ENCODE peak calls at places on chromosomes 5 and 9, in nine cellular contexts. S, P, V, A, Z, H, F, B and O are unnamed samples.

GRCh38 chr5:115816226-115817042 is at the start of gene CDO1:
- DNase-seq in S (peak; percentile 75), P (peak; percentile 59), V (peak; percentile 69), A (peak; percentile 86), Z (peak; percentile 61), H (peak; percentile 79), F (peak; percentile 60), B (peak; percentile 22), O (no peak)

GRCh38 chr5:158049459-158049858 is 190.5 kb upstream of the CLINT1 start:
- DNase-seq in S (no peak), P (no peak), V (no peak), A (no peak), Z (no peak), H (no peak), F (no peak), B (no peak), O (no peak)

GRCh38 chr5:134143964-134144941 is 29.8 kb downstream of the TCF7 start:
- DNase-seq in S (no peak), P (no peak), V (peak; percentile 2), A (no peak), Z (no peak), H (peak; percentile 57), F (no peak), B (peak; percentile 12), O (no peak)

GRCh38 chr5:103526164-103526915 is 36.2 kb downstream of the NUDT12 start:
- DNase-seq in S (no peak), P (no peak), V (no peak), A (no peak), Z (no peak), H (no peak), F (peak; percentile 79), B (no peak), O (no peak)

GRCh38 chr9:124420991-124421543 is 5.8 kb upstream of the PSMB7 start:
- DNase-seq in S (no peak), P (no peak), V (no peak), A (no peak), Z (no peak), H (no peak), F (peak; percentile 29), B (no peak), O (no peak)

GRCh38 chr5:180563994-180564393 is 27.3 kb downstream of the SCGB3A1 start:
- DNase-seq in S (no peak), P (no peak), V (no peak), A (no peak), Z (no peak), H (no peak), F (no peak), B (no peak), O (no peak)

GRCh38 chr5:168579987-168580508 is 880 bp upstream of the PANK3 start:
- DNase-seq in S (no peak), P (no peak), V (no peak), A (no peak), Z (no peak), H (no peak), F (peak; percentile 2), B (no peak), O (no peak)

GRCh38 chr9:70600479-70600878 is 186.0 kb upstream of the KLF9 start:
- DNase-seq in S (no peak), P (no peak), V (peak; percentile 58), A (no peak), Z (no peak), H (no peak), F (peak; percentile 80), B (no peak), O (no peak)

GRCh38 chr9:84778537-84778936 is 109.0 kb downstream of the NTRK2 start:
- DNase-seq in S (no peak), P (no peak), V (no peak), A (no peak), Z (no peak), H (no peak), F (no peak), B (no peak), O (no peak)

GRCh38 chr9:125472926-125473701 is 211.5 kb downstream of the GAPVD1 start:
- DNase-seq in S (peak; percentile 91), P (no peak), V (peak; percentile 66), A (no peak), Z (no peak), H (no peak), F (peak; percentile 78), B (no peak), O (no peak)

GRCh38 chr9:90943341-90943740 is 141.7 kb downstream of the SYK start:
- DNase-seq in S (no peak), P (no peak), V (no peak), A (no peak), Z (no peak), H (no peak), F (no peak), B (no peak), O (no peak)

GRCh38 chr5:148941810-148942209 is 115.4 kb downstream of the ADRB2 start:
- DNase-seq in S (no peak), P (no peak), V (no peak), A (no peak), Z (no peak), H (no peak), F (no peak), B (no peak), O (no peak)

GRCh38 chr9:86304236-86304730 is 21.9 kb upstream of the ISCA1 start:
- DNase-seq in S (no peak), P (no peak), V (no peak), A (no peak), Z (no peak), H (no peak), F (no peak), B (peak; percentile 32), O (no peak)

GRCh38 chr9:86303316-86303975 is 21.1 kb upstream of the ISCA1 start:
- DNase-seq in S (no peak), P (no peak), V (no peak), A (no peak), Z (no peak), H (no peak), F (no peak), B (no peak), O (no peak)

DNA sequence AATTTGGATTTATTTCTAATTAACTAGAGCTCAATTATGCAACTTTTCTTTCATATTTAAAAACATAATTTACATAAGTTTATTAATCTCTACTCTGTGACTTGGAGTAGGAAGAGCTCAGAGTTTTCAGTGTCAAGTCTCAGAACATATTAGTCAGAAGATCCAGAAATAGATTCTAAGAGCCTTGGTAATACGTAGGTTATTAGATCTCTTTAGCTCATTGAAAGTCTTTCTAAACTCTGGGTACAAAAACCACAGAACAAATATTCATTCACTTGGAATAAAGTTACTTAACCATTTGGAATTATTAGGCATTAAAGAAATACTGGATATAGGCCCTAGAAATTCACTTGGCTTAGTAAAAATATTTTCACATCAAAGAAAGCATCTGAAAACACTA is 26.3 kb upstream of the ISCA1 start:
- DNase-seq in S (no peak), P (no peak), V (no peak), A (no peak), Z (no peak), H (no peak), F (no peak), B (no peak), O (no peak)
- TF ChIP-seq CTCF in S (no peak), P (no peak), V (no peak), A (no peak), Z (no peak), H (no peak), F (no peak), B (no peak), O (no peak)

DNA sequence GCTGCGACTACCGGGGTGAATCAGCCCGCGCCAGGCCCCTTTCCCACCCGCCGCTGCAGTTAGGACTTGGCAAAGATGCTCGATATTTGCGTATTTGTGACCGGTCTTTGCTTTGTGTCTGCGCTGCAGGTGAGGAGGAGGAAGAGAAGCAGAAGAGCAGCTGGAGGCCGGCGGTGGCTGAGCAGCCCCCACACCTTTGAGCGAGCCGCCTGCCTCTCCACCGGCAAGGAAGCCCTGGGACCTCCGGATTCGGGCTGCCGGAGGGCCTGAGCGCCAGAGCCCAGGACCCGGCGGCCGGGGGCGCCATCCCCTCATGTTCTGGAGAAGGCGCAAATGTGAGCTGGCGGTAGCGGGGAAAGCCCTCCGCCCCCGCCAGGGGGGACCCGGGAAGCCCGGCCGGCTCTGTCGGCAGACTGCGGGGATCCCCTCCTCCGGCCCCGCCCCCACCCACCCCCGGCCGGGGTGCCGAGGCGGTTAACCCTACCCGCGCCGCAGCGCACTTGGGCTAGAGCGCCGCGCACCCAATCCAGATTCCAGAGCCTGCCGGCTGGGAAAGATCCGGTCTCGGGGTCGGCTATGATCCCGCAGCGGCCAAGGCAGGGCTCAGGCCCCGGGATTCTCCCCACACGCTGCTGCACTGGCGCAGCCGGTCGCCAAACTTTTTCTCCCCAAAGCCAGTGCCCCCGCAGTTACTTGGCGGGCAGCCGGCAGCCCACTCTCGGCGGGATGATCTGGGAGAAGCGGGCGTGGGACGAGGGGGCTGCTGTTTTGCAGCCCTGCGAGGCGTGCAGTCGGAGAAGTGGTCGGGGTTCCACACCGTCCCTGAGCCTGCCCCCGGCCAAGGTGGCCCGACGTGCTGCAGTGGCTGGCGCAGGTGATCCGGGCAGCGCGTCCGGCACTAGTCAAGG is 800 bp upstream of the KCNN2 start:
- DNase-seq in S (peak; percentile 83), P (peak; percentile 34), V (peak; percentile 81), A (peak; percentile 75), Z (no peak), H (peak; percentile 74), F (no peak), B (peak; percentile 52), O (no peak)
- H3K4me3 ChIP-seq in S (peak overlapping the region; percentile 51), P (peak overlapping the region; percentile 86), V (peak overlapping the region; percentile 80), A (peak overlapping the region; percentile 84), Z (peak overlapping the region; percentile 19), H (peak overlapping the region; percentile 35), F (peak overlapping the region; percentile 54), B (peak overlapping the region; percentile 3), O (peak overlapping the region; percentile 58)

DNA sequence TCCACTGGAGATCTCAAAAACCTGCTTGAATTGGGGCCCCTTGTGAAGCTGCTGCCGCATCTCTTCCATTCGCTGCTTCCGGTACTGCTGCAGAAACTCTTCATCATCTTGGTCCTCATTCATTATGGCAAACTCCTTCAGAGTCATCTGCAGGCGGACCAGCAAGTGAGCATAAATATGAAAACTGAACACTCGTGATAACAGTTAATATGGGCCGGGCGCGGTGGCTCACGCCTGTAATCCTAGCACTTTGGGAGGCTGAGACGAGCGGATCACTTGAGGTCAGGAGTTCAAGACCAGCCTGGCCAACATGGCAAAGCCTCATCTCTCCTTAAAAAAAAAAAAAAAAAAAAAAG is 7.9 kb downstream of the PDCL start:
- DNase-seq in S (no peak), P (no peak), V (no peak), A (no peak), Z (no peak), H (no peak), F (no peak), B (no peak), O (no peak)
- H3K36me3 ChIP-seq in S (peaks cover 33% of the 10 kb centered on the region), P (peaks cover 55% of the 10 kb centered on the region), V (no peaks in the 10 kb centered on the region), A (peaks cover 43% of the 10 kb centered on the region), Z (peaks cover 61% of the 10 kb centered on the region), H (peaks cover 72% of the 10 kb centered on the region), F (peaks cover 9% of the 10 kb centered on the region), B (peaks cover 6% of the 10 kb centered on the region), O (peaks cover 4% of the 10 kb centered on the region)

DNA sequence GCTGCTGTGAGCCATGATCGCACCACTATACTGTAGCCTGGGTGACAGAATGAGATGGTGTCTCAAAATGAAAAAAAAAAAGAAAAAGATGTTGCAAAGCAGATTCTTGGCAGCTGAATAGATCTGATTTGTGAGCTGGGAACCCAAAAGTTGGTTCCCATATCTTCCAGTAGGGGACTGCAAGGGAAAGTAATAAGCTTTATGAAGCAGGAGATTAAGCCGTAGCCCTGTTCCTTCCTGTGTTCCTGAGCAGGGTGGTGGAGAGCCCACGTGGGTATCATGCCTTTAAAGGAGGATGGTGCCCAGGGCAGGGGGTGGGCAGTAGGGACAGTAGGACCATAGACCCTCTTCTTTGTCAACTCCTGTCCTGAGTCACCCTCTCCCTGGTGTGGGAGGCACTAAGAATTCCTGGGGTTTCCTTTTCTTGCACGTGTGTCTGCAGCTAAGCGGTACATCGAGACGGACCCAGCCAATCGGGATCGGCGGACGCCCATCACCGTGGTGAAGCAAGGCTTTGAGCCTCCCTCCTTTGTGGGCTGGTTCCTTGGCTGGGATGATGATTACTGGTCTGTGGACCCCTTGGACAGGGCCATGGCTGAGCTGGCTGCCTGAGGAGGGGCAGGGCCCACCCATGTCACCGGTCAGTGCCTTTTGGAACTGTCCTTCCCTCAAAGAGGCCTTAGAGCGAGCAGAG is 37.9 kb downstream of the STOM start:
- DNase-seq in S (no peak), P (no peak), V (no peak), A (no peak), Z (no peak), H (no peak), F (peak; percentile 46), B (no peak), O (no peak)
- TF ChIP-seq CTCF in S (peak; percentile 55), P (peak; percentile 31), V (peak; percentile 23), A (peak; percentile 23), Z (peak; percentile 23), H (peak; percentile 15), F (peak; percentile 51), B (no peak), O (peak; percentile 2)